ENCODE peak calls at places on chromosomes 13 and 19, in four cellular contexts. V is left lung, Q is bronchial epithelial cell, H is BJ. P is an unnamed sample.

GRCh38 chr13:80339841-80340642 is 884 bp downstream of the SPRY2 start:
- DNase-seq in Q (no peak), V (peak), H (no peak), P (peak)

GRCh38 chr13:84418041-84418440 is 535.8 kb upstream of the SLITRK1 start:
- DNase-seq in V (no peak), H (no peak), Q (peak), P (no peak)

GRCh38 chr13:41370736-41371135 is 59.7 kb downstream of the NAA16 start:
- DNase-seq in Q (no peak), H (peak), V (no peak), P (no peak)

GRCh38 chr13:47291116-47291656 is 394.3 kb upstream of the HTR2A start:
- DNase-seq in Q (peak), V (no peak), H (no peak), P (no peak)

GRCh38 chr19:52369463-52370340 is at the start of gene ZNF880:
- DNase-seq in H (peak), V (peak), Q (peak), P (peak)

GRCh38 chr13:40315416-40316064 is 350.9 kb downstream of the FOXO1 start:
- DNase-seq in V (no peak), H (no peak), Q (peak), P (no peak)

GRCh38 chr19:8240274-8241229 is 31.4 kb downstream of the CERS4 start:
- DNase-seq in V (peak), Q (peak), H (peak), P (peak)

GRCh38 chr19:20612711-20613316 is 47.2 kb upstream of the ZNF737 start:
- DNase-seq in V (no peak), Q (no peak), H (no peak), P (no peak)

GRCh38 chr13:112131081-112131739 is 64.3 kb downstream of the SOX1 start:
- DNase-seq in V (no peak), Q (no peak), H (no peak), P (no peak)

GRCh38 chr19:4534836-4535658 is at the start of gene PLIN5:
- DNase-seq in H (no peak), Q (no peak), V (peak), P (peak)

GRCh38 chr13:95607363-95607762 is 37.1 kb downstream of the DZIP1 start:
- DNase-seq in Q (peak), V (no peak), H (no peak), P (no peak)

GRCh38 chr19:21022996-21023395 is 2.5 kb downstream of the ZNF430 start:
- DNase-seq in V (no peak), Q (peak), H (peak), P (no peak)

GRCh38 chr13:49512578-49512977 is 16.8 kb downstream of the PHF11 start:
- DNase-seq in V (no peak), Q (no peak), H (no peak), P (no peak)
- TF ChIP-seq CTCF in V (no peak), Q (no peak), H (no peak), P (no peak)

DNA sequence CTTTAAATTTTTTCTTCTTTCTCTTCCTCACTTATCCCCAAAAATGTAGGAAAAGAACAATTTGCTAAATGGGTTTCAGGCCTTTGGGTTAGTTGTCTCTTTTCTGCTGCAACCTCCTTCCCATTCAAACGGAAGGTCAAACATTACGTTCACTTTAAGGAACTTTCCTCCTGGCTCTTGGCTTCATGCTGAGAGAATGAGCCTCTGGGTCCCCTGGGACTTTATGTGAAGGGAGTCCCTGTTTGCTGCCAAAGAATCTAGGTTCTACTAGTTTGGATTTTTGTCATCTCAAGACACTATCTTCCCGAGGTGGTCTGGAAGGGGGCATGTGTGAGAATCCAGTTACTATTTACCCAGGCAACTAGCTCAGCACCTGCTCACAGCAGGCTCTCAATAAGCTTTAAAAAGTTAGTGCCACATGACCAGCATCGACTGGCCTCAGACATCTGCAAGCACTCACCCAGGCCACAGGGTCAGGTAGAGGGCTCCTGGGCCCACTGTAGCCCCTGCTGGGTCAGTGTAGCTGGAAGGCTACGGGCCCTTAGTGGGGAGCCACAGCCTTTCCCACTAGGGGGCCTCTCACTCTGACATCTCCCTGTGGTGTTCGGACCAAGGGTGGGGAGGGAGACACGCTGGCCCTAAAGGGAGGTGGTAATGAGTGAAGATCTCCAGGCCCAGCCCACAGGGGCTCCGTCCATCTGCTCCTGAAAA is 40.5 kb downstream of the FAM124A start:
- DNase-seq in Q (no peak), V (no peak), H (no peak), P (no peak)
- TF ChIP-seq CTCF in Q (peak), V (no peak), H (no peak), P (peak)

GRCh38 chr13:74039667-74040066 is 94.5 kb downstream of the KLF12 start:
- DNase-seq in V (no peak), Q (no peak), H (no peak), P (no peak)

GRCh38 chr13:74036373-74036772 is 97.8 kb downstream of the KLF12 start:
- DNase-seq in V (no peak), H (no peak), Q (peak), P (no peak)

GRCh38 chr13:74037762-74038161 is 96.4 kb downstream of the KLF12 start:
- DNase-seq in Q (no peak), V (no peak), H (no peak), P (no peak)

GRCh38 chr13:74039154-74039553 is 95.0 kb downstream of the KLF12 start:
- DNase-seq in Q (no peak), V (no peak), H (no peak), P (no peak)

GRCh38 chr13:74040200-74040599 is 94.0 kb downstream of the KLF12 start:
- DNase-seq in Q (peak), V (no peak), H (no peak), P (peak)
- TF ChIP-seq CTCF in Q (peak), V (peak), H (peak), P (peak)

GRCh38 chr19:10513223-10513622 is 4.0 kb downstream of the S1PR5 start:
- DNase-seq in H (no peak), V (no peak), Q (no peak), P (no peak)

GRCh38 chr19:10516671-10517286 is 468 bp downstream of the S1PR5 start:
- DNase-seq in Q (peak), V (no peak), H (no peak), P (peak)

GRCh38 chr19:10516064-10516385 is 1.2 kb downstream of the S1PR5 start:
- DNase-seq in H (no peak), Q (no peak), V (no peak), P (peak)

GRCh38 chr19:10517361-10517759 is at the start of gene S1PR5:
- DNase-seq in V (no peak), H (no peak), Q (no peak), P (no peak)

DNA sequence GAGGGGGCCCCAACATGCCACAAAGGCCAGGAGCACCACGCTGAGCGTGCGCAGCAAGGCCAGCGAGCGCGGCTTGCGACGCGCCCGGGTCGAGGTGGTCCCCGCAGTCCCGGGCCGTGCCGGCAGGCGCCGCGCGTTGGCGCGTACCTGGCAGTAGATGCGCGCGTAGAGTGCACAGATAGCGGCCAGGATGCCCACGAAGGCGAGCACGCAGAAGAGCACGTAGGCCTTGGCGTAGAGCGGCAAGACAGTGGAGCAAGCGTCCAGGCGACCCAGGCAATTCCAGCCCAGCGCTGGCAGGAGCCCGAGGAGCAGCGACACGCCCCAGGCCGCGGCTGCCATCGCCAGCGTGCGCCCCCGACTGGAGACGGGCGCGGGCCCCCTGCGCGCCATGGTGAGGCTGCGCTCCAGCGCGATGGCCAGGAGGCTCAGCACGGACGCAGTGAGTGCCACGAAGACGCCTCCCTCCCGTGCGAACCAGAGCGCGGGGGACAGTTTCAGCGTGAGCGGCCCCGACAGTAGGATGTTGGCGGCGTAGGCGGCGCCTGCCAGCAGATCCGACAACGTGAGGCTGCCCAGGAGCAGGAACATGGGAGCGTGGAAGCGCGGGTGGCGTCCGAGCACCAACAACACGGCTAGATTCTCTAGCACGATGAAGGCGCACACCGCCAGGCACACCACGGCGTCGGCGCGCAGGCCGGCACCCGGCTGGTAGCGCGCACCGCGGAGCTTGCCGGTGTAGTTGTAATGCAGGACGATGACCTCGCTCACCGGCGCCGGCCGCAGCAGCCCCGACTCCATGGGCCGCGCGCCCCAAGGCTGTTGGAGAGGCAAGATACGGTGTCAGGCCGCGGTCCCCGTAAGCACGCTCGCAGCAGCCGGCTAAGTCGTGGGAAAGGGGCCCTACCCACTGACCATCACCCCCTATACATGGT is 2.8 kb downstream of the S1PR5 start:
- DNase-seq in Q (no peak), H (no peak), V (no peak), P (peak)
- TF ChIP-seq CTCF in Q (no peak), H (no peak), V (no peak), P (no peak)

GRCh38 chr13:66195238-66195637 is 1034.9 kb downstream of the PCDH9 start:
- DNase-seq in H (no peak), Q (no peak), V (no peak), P (no peak)

GRCh38 chr13:66205807-66206206 is 1024.3 kb downstream of the PCDH9 start:
- DNase-seq in Q (no peak), H (no peak), V (no peak), P (no peak)

GRCh38 chr13:66200555-66200954 is 1029.6 kb downstream of the PCDH9 start:
- DNase-seq in V (no peak), H (no peak), Q (no peak), P (no peak)
- TF ChIP-seq CTCF in V (no peak), H (peak), Q (no peak), P (no peak)

DNA sequence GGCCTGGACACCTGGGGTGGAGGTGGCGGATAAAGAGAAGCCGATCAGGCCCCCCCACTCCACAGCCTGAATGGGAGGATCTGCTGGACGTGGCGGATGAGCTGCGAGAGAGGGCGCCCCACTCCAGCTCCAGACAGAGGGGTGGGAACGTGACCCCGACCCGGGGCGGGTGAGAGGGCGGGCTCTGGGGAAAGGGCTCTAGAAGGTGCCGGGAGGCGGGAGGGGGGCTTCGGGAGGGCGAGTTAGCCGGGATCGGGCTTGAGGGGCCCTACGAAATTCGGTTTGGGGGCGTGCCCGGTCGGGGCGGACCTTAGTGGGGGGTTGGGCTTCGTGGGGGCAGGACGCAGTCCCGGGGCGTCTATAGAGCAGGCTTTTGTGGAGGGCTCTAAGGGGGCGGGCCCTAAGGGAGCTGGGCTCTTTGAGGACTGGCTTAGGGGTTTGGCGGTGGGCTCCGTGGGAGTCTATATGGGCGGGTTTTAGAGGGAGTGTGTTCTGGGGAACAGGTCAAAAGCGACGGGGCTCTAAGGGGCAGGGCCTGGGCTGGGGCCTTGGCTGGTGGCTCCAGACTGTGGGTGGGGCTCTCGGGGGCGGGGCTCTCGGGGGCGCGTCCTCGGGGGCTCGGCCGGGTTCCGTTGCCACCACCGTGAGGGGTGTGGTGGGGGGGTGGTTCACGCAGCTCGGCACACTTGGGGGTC is 4.1 kb upstream of the NANOS3 start:
- DNase-seq in H (no peak), V (no peak), Q (no peak), P (peak)
- TF ChIP-seq CTCF in H (peak), V (no peak), Q (peak), P (peak)

DNA sequence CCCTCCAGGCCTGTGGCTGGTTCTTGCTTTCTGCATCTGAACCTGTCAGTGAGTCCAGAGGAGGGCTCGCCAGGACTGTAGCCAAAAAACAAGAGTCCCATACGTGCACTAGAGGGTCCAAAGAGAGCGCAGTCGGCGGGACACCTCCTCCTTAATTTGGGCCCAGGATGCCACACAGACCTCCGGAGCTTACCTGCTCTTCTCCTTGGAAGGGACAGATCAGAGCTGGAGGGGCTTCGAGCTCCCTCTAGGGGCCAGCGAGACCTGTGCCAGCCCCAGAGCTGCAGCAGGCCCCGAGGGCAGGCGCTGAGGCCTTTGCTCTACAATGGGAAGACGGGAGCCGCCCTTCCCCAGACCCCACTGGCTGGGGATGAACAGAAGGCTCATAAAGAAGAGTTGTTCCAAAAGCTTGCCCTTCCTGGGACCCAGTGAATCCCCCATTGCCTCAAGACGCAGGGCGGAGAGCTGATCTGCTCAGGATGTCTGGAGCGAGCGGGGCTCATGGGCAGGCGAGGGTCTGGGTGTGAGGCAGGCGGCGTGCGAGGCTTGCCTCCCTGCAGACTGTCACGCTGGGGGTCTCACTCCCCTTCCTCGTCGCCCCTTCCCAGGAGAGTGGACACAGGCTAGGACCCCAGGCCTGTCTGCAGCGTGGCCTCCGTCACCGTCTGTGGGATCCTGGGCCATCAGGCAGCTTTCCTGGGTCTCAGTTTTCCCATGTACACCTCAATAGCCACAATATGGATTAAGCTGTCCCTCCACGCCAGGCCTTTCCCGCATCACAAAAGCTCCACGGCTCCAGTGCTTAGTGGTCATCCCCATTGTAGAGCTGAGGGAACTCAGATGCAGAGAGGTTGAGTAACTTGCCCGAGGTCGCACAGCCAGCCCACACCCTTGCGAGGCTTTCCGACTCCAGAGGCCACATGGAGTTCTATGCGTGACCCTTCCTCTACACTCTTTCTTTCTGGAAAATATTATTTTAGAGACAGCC is 46.9 kb upstream of the VSTM2B start:
- DNase-seq in H (no peak), V (no peak), Q (no peak), P (peak)
- TF ChIP-seq CTCF in H (peak), V (no peak), Q (no peak), P (peak)

DNA sequence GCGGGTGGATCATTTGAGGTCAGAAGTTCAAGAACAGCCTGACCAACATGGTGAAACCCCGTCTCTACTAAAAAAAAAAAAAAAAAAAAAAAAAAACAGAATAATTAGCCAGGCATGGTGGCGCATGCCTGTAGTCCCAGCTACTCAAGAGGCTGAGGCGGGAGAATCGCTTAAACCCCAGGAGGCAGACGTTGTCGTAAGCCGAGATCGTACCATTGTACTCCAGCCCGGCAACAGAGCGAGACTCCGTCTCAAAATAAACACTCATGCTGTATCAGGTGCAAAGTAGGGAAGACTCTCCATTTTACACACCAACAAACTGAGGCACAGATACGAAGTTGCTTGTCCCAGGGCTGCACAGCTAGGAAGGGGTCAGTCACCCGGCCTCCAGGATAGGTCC is 15.6 kb downstream of the TLE6 start:
- DNase-seq in Q (no peak), H (no peak), V (no peak), P (no peak)
- TF ChIP-seq CTCF in Q (no peak), H (no peak), V (no peak), P (no peak)

GRCh38 chr13:86841264-86841663 is 829.9 kb upstream of the SLITRK5 start:
- DNase-seq in V (no peak), H (no peak), Q (no peak), P (no peak)
- TF ChIP-seq CTCF in V (no peak), H (no peak), Q (no peak), P (no peak)

DNA sequence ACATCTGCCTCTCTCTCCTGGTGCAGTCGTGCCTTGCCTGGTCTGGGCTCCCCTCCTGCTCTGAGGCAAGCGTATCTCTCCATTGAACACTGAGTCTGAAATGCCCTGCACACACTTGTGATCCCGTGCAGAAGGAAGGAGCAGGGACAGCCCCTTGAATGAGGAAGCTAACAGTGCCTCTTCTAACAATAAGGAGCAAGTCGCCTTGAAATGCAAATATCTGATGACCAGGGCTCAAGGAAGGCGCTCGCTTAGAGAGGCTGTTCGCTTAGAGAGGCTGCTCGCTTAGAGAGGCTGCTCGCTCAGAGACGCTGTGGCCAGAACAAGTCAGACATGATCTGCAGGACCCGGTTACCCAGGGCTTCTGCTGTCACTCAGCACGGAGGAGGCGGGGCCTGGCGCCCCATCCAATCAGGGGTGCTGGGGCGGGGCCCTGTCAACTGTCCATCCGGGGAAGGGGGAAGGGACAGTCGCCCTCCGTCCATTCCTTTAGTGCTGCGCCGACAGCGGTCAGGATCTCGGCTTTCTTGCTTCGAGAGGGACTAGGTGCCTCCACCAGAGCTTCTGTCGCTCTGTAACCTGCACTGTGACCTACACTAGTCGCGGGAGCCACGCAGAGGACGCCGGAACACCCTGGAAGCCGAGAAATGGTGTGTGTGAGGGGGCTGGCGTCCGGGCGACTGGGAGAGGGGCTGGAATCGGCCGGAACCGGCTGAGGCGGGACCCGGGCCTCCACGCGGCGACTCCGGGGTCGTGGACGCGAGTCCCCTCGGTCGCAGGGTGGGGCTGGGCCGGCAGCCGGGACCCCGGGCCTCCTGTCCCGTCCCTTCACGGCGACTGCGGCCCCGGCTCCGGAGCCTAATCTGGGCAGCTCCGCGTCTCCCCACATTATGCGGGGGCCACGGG is at the start of gene ZNF440:
- DNase-seq in V (peak), Q (peak), H (peak), P (peak)
- TF ChIP-seq CTCF in V (no peak), Q (no peak), H (no peak), P (no peak)

P was measured in GM20000.